ENCODE peak calls at places on chromosomes 6 and 20, in four cellular contexts. One of them, this sample, is unnamed.

GRCh38 chr6:62162858-62163257 is 123.2 kb downstream of the KHDRBS2 start:
- DNase-seq in IMR-90: no peak
- DNase-seq in adrenal gland: no peak
- DNase-seq in upper lobe of left lung: no peak
- DNase-seq in this sample: no peak

GRCh38 chr6:144158133-144158532 is 7.8 kb downstream of the STX11 start:
- DNase-seq in adrenal gland: peak
- DNase-seq in upper lobe of left lung: no peak
- DNase-seq in IMR-90: peak
- DNase-seq in this sample: no peak

GRCh38 chr20:32528291-32528891 is 56.7 kb downstream of the NOL4L start:
- DNase-seq in IMR-90: no peak
- DNase-seq in adrenal gland: no peak
- DNase-seq in upper lobe of left lung: no peak
- DNase-seq in this sample: no peak

GRCh38 chr6:40471243-40471642 is 115.9 kb downstream of the LRFN2 start:
- DNase-seq in upper lobe of left lung: no peak
- DNase-seq in adrenal gland: no peak
- DNase-seq in IMR-90: no peak
- DNase-seq in this sample: no peak

GRCh38 chr20:14724465-14724864 is 387.1 kb upstream of the FLRT3 start:
- DNase-seq in upper lobe of left lung: no peak
- DNase-seq in IMR-90: no peak
- DNase-seq in adrenal gland: no peak
- DNase-seq in this sample: no peak

GRCh38 chr6:53544050-53544499 is 826 bp downstream of the GCLC start:
- DNase-seq in upper lobe of left lung: no peak
- DNase-seq in IMR-90: peak
- DNase-seq in adrenal gland: no peak
- DNase-seq in this sample: no peak

GRCh38 chr20:14997791-14998190 is 660.4 kb upstream of the FLRT3 start:
- DNase-seq in adrenal gland: no peak
- DNase-seq in IMR-90: no peak
- DNase-seq in upper lobe of left lung: no peak
- DNase-seq in this sample: no peak

GRCh38 chr6:127186889-127187288 is 68.4 kb downstream of the RSPO3 start:
- DNase-seq in upper lobe of left lung: peak
- DNase-seq in IMR-90: no peak
- DNase-seq in adrenal gland: peak
- DNase-seq in this sample: peak

GRCh38 chr6:22448311-22448711 is 121.1 kb upstream of the HDGFL1 start:
- DNase-seq in IMR-90: peak
- DNase-seq in upper lobe of left lung: no peak
- DNase-seq in adrenal gland: no peak
- DNase-seq in this sample: no peak

GRCh38 chr6:10084276-10084993 is 330.4 kb downstream of the TFAP2A start:
- DNase-seq in IMR-90: no peak
- DNase-seq in adrenal gland: no peak
- DNase-seq in upper lobe of left lung: no peak
- DNase-seq in this sample: peak

GRCh38 chr20:17648782-17649730 is 33.0 kb downstream of the RRBP1 start:
- DNase-seq in adrenal gland: no peak
- DNase-seq in upper lobe of left lung: peak
- DNase-seq in IMR-90: no peak
- DNase-seq in this sample: no peak

GRCh38 chr20:17024513-17025105 is 202.2 kb upstream of the PCSK2 start:
- DNase-seq in adrenal gland: no peak
- DNase-seq in upper lobe of left lung: no peak
- DNase-seq in IMR-90: peak
- DNase-seq in this sample: no peak

GRCh38 chr6:125888989-125889656 is 67.4 kb upstream of the HINT3 start:
- DNase-seq in IMR-90: peak
- DNase-seq in upper lobe of left lung: no peak
- DNase-seq in adrenal gland: no peak
- DNase-seq in this sample: no peak

GRCh38 chr6:15473741-15474161 is 189.1 kb downstream of the DTNBP1 start:
- DNase-seq in IMR-90: peak
- DNase-seq in upper lobe of left lung: no peak
- DNase-seq in adrenal gland: peak
- DNase-seq in this sample: no peak

GRCh38 chr6:152625213-152625612 is 11.9 kb downstream of the SYNE1 start:
- DNase-seq in upper lobe of left lung: no peak
- DNase-seq in adrenal gland: no peak
- DNase-seq in IMR-90: no peak
- DNase-seq in this sample: no peak

GRCh38 chr6:1611572-1612385 is 2.1 kb downstream of the FOXC1 start:
- DNase-seq in IMR-90: peak
- DNase-seq in adrenal gland: peak
- DNase-seq in upper lobe of left lung: no peak
- DNase-seq in this sample: peak

GRCh38 chr6:154555075-154555677 is 44.7 kb upstream of the CNKSR3 start:
- DNase-seq in adrenal gland: no peak
- DNase-seq in IMR-90: peak
- DNase-seq in upper lobe of left lung: no peak
- DNase-seq in this sample: no peak

GRCh38 chr20:36098364-36098763 is 56.2 kb upstream of the EPB41L1 start:
- DNase-seq in upper lobe of left lung: peak
- DNase-seq in IMR-90: peak
- DNase-seq in adrenal gland: peak
- DNase-seq in this sample: no peak

GRCh38 chr20:46211331-46211722 is 93.2 kb downstream of the CD40 start:
- DNase-seq in upper lobe of left lung: no peak
- DNase-seq in IMR-90: no peak
- DNase-seq in adrenal gland: no peak
- DNase-seq in this sample: no peak

GRCh38 chr6:150715132-150715531 is 115.4 kb downstream of the PLEKHG1 start:
- DNase-seq in upper lobe of left lung: no peak
- DNase-seq in IMR-90: no peak
- DNase-seq in adrenal gland: no peak
- DNase-seq in this sample: no peak

GRCh38 chr6:125102901-125103300 is 50.7 kb upstream of the TPD52L1 start:
- DNase-seq in adrenal gland: no peak
- DNase-seq in IMR-90: peak
- DNase-seq in upper lobe of left lung: no peak
- DNase-seq in this sample: no peak

GRCh38 chr20:53859684-53860083 is 210.7 kb downstream of the BCAS1 start:
- DNase-seq in IMR-90: no peak
- DNase-seq in adrenal gland: peak
- DNase-seq in upper lobe of left lung: peak
- DNase-seq in this sample: no peak

GRCh38 chr6:142912125-142912524 is 32.9 kb downstream of the HIVEP2 start:
- DNase-seq in upper lobe of left lung: no peak
- DNase-seq in IMR-90: no peak
- DNase-seq in adrenal gland: no peak
- DNase-seq in this sample: no peak

DNA sequence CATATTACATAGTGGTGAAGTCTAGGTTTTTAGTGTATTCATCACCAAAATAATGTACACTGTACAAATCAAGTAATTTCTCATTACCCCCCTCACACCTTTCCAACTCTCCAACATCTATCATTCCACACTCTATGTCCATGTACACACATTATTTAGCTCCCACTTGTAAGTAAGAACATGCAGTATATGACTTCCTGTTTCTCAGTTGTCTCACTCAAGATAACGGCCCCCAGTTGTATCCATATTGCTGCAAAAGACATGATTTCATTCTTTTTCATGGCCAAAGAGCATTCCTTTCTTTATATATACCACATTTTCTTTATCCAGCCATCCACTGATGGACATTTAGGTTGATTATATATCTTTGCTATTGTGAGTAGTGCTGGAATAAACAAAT is 86.0 kb downstream of the UBE3D start:
- DNase-seq in upper lobe of left lung: no peak
- DNase-seq in IMR-90: no peak
- DNase-seq in adrenal gland: no peak
- DNase-seq in this sample: no peak
- H3K4me3 ChIP-seq in upper lobe of left lung: no peak
- H3K4me3 ChIP-seq in IMR-90: no peak
- H3K4me3 ChIP-seq in adrenal gland: no peak
- H3K4me3 ChIP-seq in this sample: no peak

GRCh38 chr6:32581275-32582095 is 8.2 kb downstream of the HLA-DRB1 start:
- DNase-seq in adrenal gland: peak
- DNase-seq in IMR-90: no peak
- DNase-seq in upper lobe of left lung: no peak
- DNase-seq in this sample: no peak
- TF ChIP-seq POLR2A in adrenal gland: peak
- TF ChIP-seq POLR2A in IMR-90: no peak
- TF ChIP-seq POLR2A in upper lobe of left lung: no peak
- TF ChIP-seq POLR2A in this sample: no peak

DNA sequence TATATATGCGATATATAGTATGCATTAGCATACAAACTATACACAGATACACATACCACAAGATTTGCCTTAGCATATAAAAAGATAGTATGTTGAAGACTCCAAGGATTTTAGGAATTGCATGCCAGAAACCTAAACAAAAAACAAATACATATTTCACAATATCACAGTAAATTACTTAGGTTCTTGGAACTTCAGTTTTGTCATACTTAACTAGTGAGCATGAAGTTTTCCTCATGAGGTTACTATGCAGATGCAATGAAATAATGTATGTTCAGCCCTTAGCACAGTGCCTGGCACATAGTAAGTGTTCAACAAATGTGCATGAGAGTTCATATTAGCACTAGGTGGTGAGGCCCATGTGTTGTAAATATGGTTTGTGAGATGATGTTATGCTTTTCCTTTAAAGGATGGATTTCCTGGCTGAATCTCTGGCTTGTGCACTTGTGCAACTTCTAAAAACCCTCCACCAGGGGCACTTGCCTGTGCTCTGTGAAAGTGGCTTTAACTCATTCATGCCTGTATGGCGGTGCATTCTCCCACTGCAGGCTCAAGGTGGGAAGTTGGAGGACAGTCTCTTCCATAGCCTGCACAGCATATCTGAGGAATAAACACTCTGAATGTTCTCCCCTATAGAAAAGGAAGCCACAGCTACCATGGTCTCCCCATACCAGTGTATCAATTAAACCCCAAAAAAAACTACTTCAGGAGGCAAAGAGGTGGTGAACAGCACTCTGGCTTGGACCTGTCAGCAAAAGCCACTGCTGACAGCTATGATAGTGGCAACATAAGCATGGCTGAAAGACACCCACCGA is 624.1 kb upstream of the CDH4 start:
- DNase-seq in adrenal gland: no peak
- DNase-seq in upper lobe of left lung: no peak
- DNase-seq in IMR-90: no peak
- DNase-seq in this sample: no peak
- TF ChIP-seq CTCF in adrenal gland: no peak
- TF ChIP-seq CTCF in upper lobe of left lung: no peak
- TF ChIP-seq CTCF in IMR-90: no peak
- TF ChIP-seq CTCF in this sample: no peak

GRCh38 chr6:63858691-63859090 is 223.1 kb downstream of the PHF3 start:
- DNase-seq in adrenal gland: no peak
- DNase-seq in upper lobe of left lung: no peak
- DNase-seq in IMR-90: no peak
- DNase-seq in this sample: no peak

GRCh38 chr6:63859520-63859919 is 223.9 kb downstream of the PHF3 start:
- DNase-seq in upper lobe of left lung: no peak
- DNase-seq in IMR-90: no peak
- DNase-seq in adrenal gland: no peak
- DNase-seq in this sample: no peak

GRCh38 chr6:63864934-63865333 is 229.3 kb downstream of the PHF3 start:
- DNase-seq in adrenal gland: no peak
- DNase-seq in upper lobe of left lung: no peak
- DNase-seq in IMR-90: no peak
- DNase-seq in this sample: no peak

GRCh38 chr6:63862486-63863198 is 227.0 kb downstream of the PHF3 start:
- DNase-seq in IMR-90: peak
- DNase-seq in upper lobe of left lung: no peak
- DNase-seq in adrenal gland: no peak
- DNase-seq in this sample: no peak
- H3K4me3 ChIP-seq in IMR-90: no peak
- H3K4me3 ChIP-seq in upper lobe of left lung: no peak
- H3K4me3 ChIP-seq in adrenal gland: no peak
- H3K4me3 ChIP-seq in this sample: no peak

DNA sequence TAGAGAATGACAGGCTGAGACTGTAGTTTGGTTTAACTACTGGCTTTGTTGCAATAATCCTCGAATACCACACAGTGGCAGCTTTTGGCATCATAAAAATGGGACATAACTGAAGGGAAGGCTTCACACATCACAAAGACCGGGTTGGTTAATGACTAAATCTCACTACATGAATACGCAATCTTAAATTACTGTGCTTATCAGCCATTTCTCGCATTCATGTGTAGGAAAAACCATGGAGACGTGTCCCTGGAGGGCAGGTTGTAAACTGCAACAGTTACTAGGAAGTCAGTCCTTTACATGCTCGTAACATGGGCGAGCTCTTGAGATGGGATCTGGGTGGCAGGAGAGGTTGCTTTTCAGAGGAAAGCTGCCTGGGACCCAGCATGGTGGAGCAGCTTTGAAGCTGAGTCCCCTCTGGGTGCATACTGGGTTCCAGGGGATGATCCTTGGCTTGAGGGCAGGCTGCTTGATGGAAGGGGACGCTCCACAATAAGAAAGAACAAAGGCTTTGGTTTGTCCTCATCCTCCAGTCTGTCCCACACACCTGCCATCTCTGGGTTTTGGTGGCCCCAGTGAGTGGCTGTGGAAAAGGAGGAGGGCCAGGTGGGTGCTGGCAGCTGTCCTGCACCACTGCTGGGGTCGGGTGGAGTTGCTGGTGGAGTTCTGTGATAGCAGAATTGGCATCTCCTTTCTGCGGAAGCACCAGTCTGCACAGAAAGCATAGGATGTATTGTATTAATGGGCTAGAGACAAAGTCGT is 2.1 kb downstream of the RPS21 start:
- DNase-seq in adrenal gland: no peak
- DNase-seq in upper lobe of left lung: no peak
- DNase-seq in IMR-90: no peak
- DNase-seq in this sample: no peak
- TF ChIP-seq POLR2A in adrenal gland: no peak
- TF ChIP-seq POLR2A in upper lobe of left lung: no peak
- TF ChIP-seq POLR2A in IMR-90: no peak
- TF ChIP-seq POLR2A in this sample: no peak

GRCh38 chr6:75936682-75937081 is 135.8 kb downstream of the IMPG1 start:
- DNase-seq in upper lobe of left lung: no peak
- DNase-seq in IMR-90: no peak
- DNase-seq in adrenal gland: no peak
- DNase-seq in this sample: no peak

GRCh38 chr6:75932067-75932466 is 140.4 kb downstream of the IMPG1 start:
- DNase-seq in IMR-90: peak
- DNase-seq in upper lobe of left lung: no peak
- DNase-seq in adrenal gland: peak
- DNase-seq in this sample: no peak

GRCh38 chr6:75935473-75935793 is 137.0 kb downstream of the IMPG1 start:
- DNase-seq in adrenal gland: no peak
- DNase-seq in upper lobe of left lung: no peak
- DNase-seq in IMR-90: no peak
- DNase-seq in this sample: no peak

GRCh38 chr6:75933387-75933975 is 139.0 kb downstream of the IMPG1 start:
- DNase-seq in adrenal gland: no peak
- DNase-seq in upper lobe of left lung: no peak
- DNase-seq in IMR-90: no peak
- DNase-seq in this sample: no peak

GRCh38 chr6:75934643-75935472 is 137.6 kb downstream of the IMPG1 start:
- DNase-seq in upper lobe of left lung: peak
- DNase-seq in IMR-90: peak
- DNase-seq in adrenal gland: peak
- DNase-seq in this sample: no peak
- TF ChIP-seq CTCF in upper lobe of left lung: peak
- TF ChIP-seq CTCF in IMR-90: peak
- TF ChIP-seq CTCF in adrenal gland: peak
- TF ChIP-seq CTCF in this sample: no peak

GRCh38 chr6:167795874-167796667 is 30.6 kb upstream of the AFDN start:
- DNase-seq in upper lobe of left lung: peak
- DNase-seq in adrenal gland: peak
- DNase-seq in IMR-90: no peak
- DNase-seq in this sample: peak
- H3K4me3 ChIP-seq in upper lobe of left lung: no peak
- H3K4me3 ChIP-seq in adrenal gland: no peak
- H3K4me3 ChIP-seq in IMR-90: no peak
- H3K4me3 ChIP-seq in this sample: no peak